ENCODE peak calls at places on chromosomes 6 and 20, in four cellular contexts. Y, F, J and A are unnamed samples.
A peak's percentile ranks its signal among the peaks of the same experiment; 100 is the strongest.

GRCh38 chr6:11798096-11798495 is 19.5 kb upstream of the ADTRP start:
- DNase-seq in Y (no peak), F (no peak), J (no peak), A (no peak)

GRCh38 chr6:69936674-69937363 is 70.5 kb downstream of the COL19A1 start:
- DNase-seq in Y (peak; percentile 2), F (no peak), J (no peak), A (no peak)

GRCh38 chr6:136347847-136348246 is 58.2 kb upstream of the BCLAF1 start:
- DNase-seq in Y (no peak), F (peak; percentile 77), J (no peak), A (no peak)

GRCh38 chr6:1082040-1082935 is 229.6 kb upstream of the FOXQ1 start:
- DNase-seq in Y (no peak), F (peak; percentile 5), J (no peak), A (no peak)

GRCh38 chr6:44528716-44529115 is 141.2 kb downstream of the CDC5L start:
- DNase-seq in Y (no peak), F (no peak), J (no peak), A (no peak)

GRCh38 chr6:117483645-117484016 is 1.2 kb downstream of the DCBLD1 start:
- DNase-seq in Y (peak; percentile 13), F (peak; percentile 37), J (no peak), A (peak; percentile 54)

GRCh38 chr20:19552144-19552895 is 205.7 kb upstream of the RIN2 start:
- DNase-seq in Y (peak; percentile 87), F (no peak), J (peak; percentile 25), A (no peak)

GRCh38 chr6:12060780-12061619 is 48.9 kb downstream of the HIVEP1 start:
- DNase-seq in Y (peak; percentile 92), F (peak; percentile 94), J (peak; percentile 74), A (no peak)

GRCh38 chr20:4171538-4172116 is 156.3 kb upstream of the RNF24 start:
- DNase-seq in Y (peak; percentile 41), F (no peak), J (peak; percentile 75), A (peak; percentile 26)

GRCh38 chr20:15359056-15359455 is 1021.6 kb upstream of the FLRT3 start:
- DNase-seq in Y (no peak), F (no peak), J (peak; percentile 13), A (no peak)